ENCODE peak calls at places on chromosomes 16 and 17, in ten cellular contexts. A is activated T-helper 1 cell treated with Interleukin-2 at 50 U/mL for 16 hours, F is adipocyte, D is nucleus accumbens, J is AG20443, Q is ACHN, N is brain pericyte, M is T-cell, K is AG08396, U is nephron progenitor cell. E is an unnamed sample.

GRCh38 chr17:74457146-74457819 is 9.2 kb upstream of the CD300A start:
- DNase-seq in K (peak), F (peak), J (peak), Q (peak), N (no peak), U (peak), M (peak), A (peak), D (peak), E (peak)

GRCh38 chr16:54397190-54397835 is 110.7 kb upstream of the IRX3 start:
- DNase-seq in F (no peak), K (no peak), A (no peak), M (no peak), Q (no peak), J (peak), D (no peak), N (no peak), U (no peak), E (no peak)

GRCh38 chr17:71251936-71252335 is 868.9 kb upstream of the SOX9 start:
- DNase-seq in N (no peak), U (no peak), Q (no peak), J (peak), F (no peak), M (no peak), D (no peak), A (no peak), K (peak), E (no peak)

GRCh38 chr16:46859719-46860152 is 24.4 kb upstream of the GPT2 start:
- DNase-seq in F (peak), M (no peak), U (no peak), K (peak), D (no peak), J (peak), N (no peak), Q (peak), A (no peak), E (peak)

GRCh38 chr17:43477832-43478634 is 5.7 kb upstream of the DHX8 start:
- DNase-seq in M (no peak), U (no peak), J (peak), N (no peak), F (no peak), A (no peak), Q (no peak), K (no peak), D (no peak), E (no peak)

GRCh38 chr16:12439443-12440232 is 364.0 kb downstream of the CPPED1 start:
- DNase-seq in J (no peak), N (no peak), D (no peak), K (no peak), A (no peak), Q (no peak), M (no peak), U (no peak), F (no peak), E (no peak)

GRCh38 chr16:740459-740763 is 386 bp downstream of the CIAO3 start:
- DNase-seq in Q (no peak), J (no peak), N (no peak), F (no peak), U (peak), D (no peak), A (no peak), M (no peak), K (peak), E (no peak)

GRCh38 chr16:7284780-7285179 is 47.9 kb upstream of the RBFOX1 start:
- DNase-seq in N (no peak), Q (no peak), J (no peak), A (no peak), K (no peak), U (no peak), F (no peak), M (no peak), D (no peak), E (no peak)

GRCh38 chr17:82881900-82882714 is 42.3 kb upstream of the ZNF750 start:
- DNase-seq in A (no peak), Q (no peak), J (peak), D (no peak), K (no peak), M (no peak), F (no peak), U (no peak), N (peak), E (no peak)

GRCh38 chr17:73549841-73550430 is 94.3 kb downstream of the SDK2 start:
- DNase-seq in J (no peak), N (no peak), D (no peak), U (no peak), K (no peak), Q (no peak), F (no peak), A (no peak), M (no peak), E (no peak)

GRCh38 chr17:80889231-80889896 is 102.3 kb upstream of the CHMP6 start:
- DNase-seq in F (no peak), A (no peak), K (no peak), J (no peak), U (no peak), M (no peak), N (no peak), D (no peak), Q (no peak), E (no peak)

GRCh38 chr17:81735181-81736102 is 23.4 kb downstream of the SLC25A10 start:
- DNase-seq in M (no peak), N (no peak), D (no peak), U (no peak), K (peak), A (no peak), Q (peak), F (peak), J (peak), E (no peak)

GRCh38 chr16:63346000-63346399 is 1309.8 kb upstream of the CDH8 start:
- DNase-seq in M (no peak), J (no peak), K (no peak), U (no peak), Q (no peak), D (no peak), N (no peak), A (no peak), F (no peak), E (no peak)

GRCh38 chr17:72411124-72411563 is 290.3 kb downstream of the SOX9 start:
- DNase-seq in J (no peak), M (no peak), D (no peak), N (no peak), K (no peak), A (no peak), F (no peak), Q (no peak), U (no peak), E (no peak)

GRCh38 chr16:10930755-10931093 is 11.5 kb downstream of the DEXI start:
- DNase-seq in N (no peak), J (no peak), Q (no peak), K (no peak), A (no peak), U (no peak), F (no peak), M (no peak), D (no peak), E (no peak)

GRCh38 chr16:85207357-85207921 is 95.2 kb upstream of the CIBAR2 start:
- DNase-seq in M (no peak), F (no peak), J (no peak), Q (no peak), D (no peak), U (no peak), N (no peak), A (no peak), K (peak), E (no peak)

GRCh38 chr16:1442697-1443096 is 1.7 kb downstream of the CCDC154 start:
- DNase-seq in A (no peak), N (no peak), M (no peak), K (no peak), D (no peak), J (no peak), U (no peak), F (no peak), Q (no peak), E (no peak)

GRCh38 chr17:70636517-70637133 is 467.3 kb downstream of the KCNJ2 start:
- DNase-seq in F (peak), A (no peak), N (no peak), D (no peak), Q (peak), M (no peak), J (peak), U (no peak), K (peak), E (peak)

GRCh38 chr17:28071891-28072606 is 29.6 kb downstream of the NLK start:
- DNase-seq in U (no peak), A (no peak), J (no peak), D (no peak), F (no peak), Q (no peak), K (no peak), N (peak), M (no peak), E (no peak)

GRCh38 chr16:8138666-8139065 is 451.6 kb downstream of the TMEM114 start:
- DNase-seq in D (no peak), U (no peak), Q (no peak), A (no peak), J (no peak), M (no peak), N (no peak), F (no peak), K (no peak), E (no peak)

GRCh38 chr16:85173981-85174751 is 61.9 kb upstream of the CIBAR2 start:
- DNase-seq in J (peak), F (peak), M (no peak), D (no peak), N (no peak), U (peak), K (peak), A (no peak), Q (no peak), E (peak)

GRCh38 chr17:20156196-20157077 is 147.3 kb downstream of the SPECC1 start:
- DNase-seq in Q (peak), D (peak), F (peak), M (peak), A (peak), K (peak), J (peak), U (peak), N (no peak), E (peak)

GRCh38 chr16:86910146-86910805 is 331.9 kb downstream of the FOXL1 start:
- DNase-seq in F (no peak), K (no peak), M (no peak), Q (peak), D (no peak), A (no peak), N (no peak), J (no peak), U (no peak), E (no peak)

GRCh38 chr16:3266873-3267537 is 10.6 kb upstream of the MEFV start:
- DNase-seq in Q (peak), A (no peak), N (no peak), K (peak), F (peak), J (peak), D (no peak), U (no peak), M (no peak), E (peak)

GRCh38 chr16:65975049-65975708 is 391.3 kb upstream of the CDH5 start:
- DNase-seq in M (no peak), Q (peak), J (peak), D (peak), A (no peak), K (peak), U (no peak), N (no peak), F (peak), E (peak)